ENCODE peak calls at places on chromosomes 6 and 20, in ten cellular contexts. J is body of pancreas, M is ovary, H is erythroblast, O is breast epithelium, E is heart left ventricle, S is H1, U is Peyer's patch, G is thyroid gland, Z is upper lobe of left lung. I is an unnamed sample.

GRCh38 chr6:41278699-41279405 is 7.6 kb downstream of the TREM1 start:
- DNase-seq in E (peak), U (peak), J (peak), M (no peak), H (peak), Z (no peak), G (peak), O (no peak), S (peak), I (peak)

GRCh38 chr20:4513720-4514119 is 208.0 kb upstream of the PRND start:
- DNase-seq in E (no peak), G (no peak), M (no peak), O (no peak), U (no peak), H (no peak), Z (no peak), S (no peak), J (no peak), I (no peak)

GRCh38 chr6:5401845-5402738 is 140.8 kb downstream of the FARS2 start:
- DNase-seq in U (no peak), H (peak), G (no peak), E (no peak), O (no peak), Z (no peak), M (no peak), S (no peak), J (no peak), I (no peak)

GRCh38 chr20:44274303-44275017 is 27.4 kb downstream of the GDAP1L1 start:
- DNase-seq in Z (no peak), H (no peak), U (no peak), O (no peak), J (no peak), M (no peak), G (no peak), E (no peak), S (no peak), I (no peak)

GRCh38 chr6:112683926-112684325 is 336.8 kb downstream of the RFPL4B start:
- DNase-seq in E (no peak), S (no peak), Z (no peak), G (no peak), U (no peak), O (no peak), H (no peak), M (no peak), J (no peak), I (no peak)

GRCh38 chr6:19380287-19380686 is 456.9 kb upstream of the ID4 start:
- DNase-seq in M (no peak), S (no peak), U (no peak), G (no peak), O (no peak), H (no peak), Z (no peak), E (no peak), J (no peak), I (no peak)

GRCh38 chr20:36305602-36306556 is at the start of gene DLGAP4:
- DNase-seq in S (no peak), Z (peak), H (no peak), G (no peak), E (no peak), J (peak), U (no peak), O (no peak), M (no peak), I (no peak)

GRCh38 chr6:161271343-161272019 is 2.4 kb downstream of the AGPAT4 start:
- DNase-seq in E (no peak), J (no peak), U (no peak), S (no peak), H (no peak), G (no peak), M (no peak), O (no peak), Z (no peak), I (no peak)

GRCh38 chr20:7629880-7630279 is 310.4 kb downstream of the HAO1 start:
- DNase-seq in Z (no peak), U (no peak), G (no peak), H (no peak), J (no peak), E (no peak), O (no peak), M (no peak), S (no peak), I (no peak)

GRCh38 chr20:41138527-41139226 is 1.3 kb downstream of the PLCG1 start:
- DNase-seq in Z (no peak), O (no peak), U (peak), E (no peak), G (peak), H (no peak), M (peak), J (peak), S (no peak), I (no peak)

GRCh38 chr20:53581444-53582311 is 12.0 kb downstream of the ZNF217 start:
- DNase-seq in H (no peak), G (no peak), Z (peak), M (no peak), J (no peak), S (no peak), U (peak), O (peak), E (peak), I (no peak)
- TF ChIP-seq POLR2A in H (no peak), G (no peak), Z (no peak), M (no peak), J (no peak), S (no peak), U (no peak), O (no peak), E (no peak), I (no peak)

GRCh38 chr6:27145731-27146455 is 101.6 kb upstream of the PRSS16 start:
- DNase-seq in H (peak), U (peak), O (peak), G (peak), M (peak), Z (no peak), E (peak), J (peak), S (no peak), I (peak)
- TF ChIP-seq POLR2A in H (peak), U (peak), O (no peak), G (peak), M (peak), Z (no peak), E (no peak), J (peak), S (peak), I (no peak)

GRCh38 chr6:27138837-27139752 is 108.4 kb upstream of the PRSS16 start:
- DNase-seq in J (peak), U (peak), E (peak), S (peak), Z (peak), O (no peak), M (no peak), G (no peak), H (peak), I (no peak)
- TF ChIP-seq POLR2A in J (peak), U (peak), E (peak), S (peak), Z (no peak), O (no peak), M (no peak), G (peak), H (peak), I (no peak)

GRCh38 chr20:38805502-38805957 is at the start of gene PPP1R16B:
- DNase-seq in E (peak), U (peak), G (peak), H (peak), J (peak), S (no peak), M (no peak), Z (peak), O (no peak), I (no peak)
- TF ChIP-seq POLR2A in E (peak), U (peak), G (peak), H (no peak), J (peak), S (peak), M (no peak), Z (no peak), O (no peak), I (peak)

DNA sequence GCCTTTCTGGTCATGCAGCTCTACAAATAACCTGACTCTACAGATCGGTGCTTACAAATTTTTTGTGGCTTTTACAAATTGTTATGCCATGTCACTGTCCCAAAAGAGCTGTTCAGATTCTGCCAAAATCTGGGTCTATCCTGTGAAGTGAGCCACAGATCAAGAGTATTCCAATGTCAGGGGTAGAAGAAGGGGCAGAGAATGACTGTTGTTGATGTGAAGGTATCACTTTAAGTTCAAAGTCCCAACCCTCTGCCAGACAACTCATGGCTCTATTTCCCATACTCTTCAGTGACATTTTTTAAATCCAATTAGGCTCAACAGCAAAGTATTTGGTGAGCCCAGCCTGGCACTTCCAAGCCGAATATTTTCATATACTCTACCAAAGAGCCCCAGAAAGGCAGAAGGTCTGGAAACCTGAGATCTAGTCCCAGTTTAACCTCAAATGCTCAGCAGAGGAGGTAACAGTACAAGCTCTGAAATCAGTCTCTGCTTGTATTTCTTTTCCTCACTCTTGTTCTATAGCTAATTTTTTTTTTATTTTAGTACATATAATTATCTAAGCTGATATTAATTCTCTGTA is 9.2 kb downstream of the SOD2 start:
- DNase-seq in S (no peak), U (no peak), O (no peak), M (no peak), J (no peak), Z (no peak), H (no peak), E (no peak), G (no peak), I (no peak)
- TF ChIP-seq POLR2A in S (no peak), U (no peak), O (no peak), M (no peak), J (no peak), Z (no peak), H (no peak), E (no peak), G (no peak), I (no peak)